ENCODE peak calls at places on chromosomes 4 and X, in five cellular contexts. One of them, this sample, is unnamed.

GRCh38 chrX:46953137-46953527 is 40.9 kb downstream of the JADE3 start:
- DNase-seq in neuronal stem cell: no peak
- DNase-seq in H1: no peak
- DNase-seq in mesenchymal stem cell: no peak
- DNase-seq in H9: no peak
- DNase-seq in this sample: no peak

GRCh38 chr4:184409911-184410692 is 64.2 kb downstream of the IRF2 start:
- DNase-seq in neuronal stem cell: no peak
- DNase-seq in H1: no peak
- DNase-seq in mesenchymal stem cell: no peak
- DNase-seq in H9: no peak
- DNase-seq in this sample: no peak

GRCh38 chrX:3393168-3393567 is 46.7 kb upstream of the MXRA5 start:
- DNase-seq in neuronal stem cell: no peak
- DNase-seq in H1: no peak
- DNase-seq in mesenchymal stem cell: no peak
- DNase-seq in H9: no peak
- DNase-seq in this sample: no peak

GRCh38 chrX:68999351-68999750 is 165.9 kb downstream of the PJA1 start:
- DNase-seq in neuronal stem cell: no peak
- DNase-seq in H1: no peak
- DNase-seq in mesenchymal stem cell: no peak
- DNase-seq in H9: no peak
- DNase-seq in this sample: peak

GRCh38 chr4:76926841-76927240 is 22.7 kb upstream of the SEPTIN11 start:
- DNase-seq in neuronal stem cell: no peak
- DNase-seq in H1: no peak
- DNase-seq in mesenchymal stem cell: no peak
- DNase-seq in H9: no peak
- DNase-seq in this sample: peak

GRCh38 chr4:89482248-89482647 is 174.6 kb upstream of the GPRIN3 start:
- DNase-seq in neuronal stem cell: peak
- DNase-seq in H1: no peak
- DNase-seq in mesenchymal stem cell: peak
- DNase-seq in H9: peak
- DNase-seq in this sample: peak

GRCh38 chrX:29662101-29662500 is 553.3 kb upstream of the MAGEB2 start:
- DNase-seq in neuronal stem cell: no peak
- DNase-seq in H1: no peak
- DNase-seq in mesenchymal stem cell: peak
- DNase-seq in H9: no peak
- DNase-seq in this sample: no peak

GRCh38 chr4:119735136-119735770 is 106.6 kb upstream of the PDE5A start:
- DNase-seq in neuronal stem cell: no peak
- DNase-seq in H1: no peak
- DNase-seq in mesenchymal stem cell: peak
- DNase-seq in H9: no peak
- DNase-seq in this sample: no peak

GRCh38 chrX:10085223-10085622 is 71.6 kb upstream of the CLCN4 start:
- DNase-seq in neuronal stem cell: no peak
- DNase-seq in H1: no peak
- DNase-seq in mesenchymal stem cell: no peak
- DNase-seq in H9: no peak
- DNase-seq in this sample: no peak

GRCh38 chr4:94528792-94529451 is 77.2 kb downstream of the PDLIM5 start:
- DNase-seq in neuronal stem cell: no peak
- DNase-seq in H1: no peak
- DNase-seq in mesenchymal stem cell: no peak
- DNase-seq in H9: no peak
- DNase-seq in this sample: no peak

GRCh38 chrX:39613997-39614679 is 483.6 kb downstream of the BCOR start:
- DNase-seq in neuronal stem cell: no peak
- DNase-seq in H1: peak
- DNase-seq in mesenchymal stem cell: no peak
- DNase-seq in H9: peak
- DNase-seq in this sample: no peak

GRCh38 chr4:186728631-186729271 is 5.1 kb upstream of the FAT1 start:
- DNase-seq in neuronal stem cell: no peak
- DNase-seq in H1: no peak
- DNase-seq in mesenchymal stem cell: peak
- DNase-seq in H9: no peak
- DNase-seq in this sample: no peak

GRCh38 chr4:114921790-114922581 is 191.4 kb downstream of the NDST4 start:
- DNase-seq in neuronal stem cell: no peak
- DNase-seq in H1: peak
- DNase-seq in mesenchymal stem cell: no peak
- DNase-seq in H9: peak
- DNase-seq in this sample: no peak
- H3K23ac ChIP-seq in neuronal stem cell: no peak
- H3K23ac ChIP-seq in H1: no peak
- H3K23ac ChIP-seq in mesenchymal stem cell: no peak
- H3K23ac ChIP-seq in H9: no peak
- H3K23ac ChIP-seq in this sample: no peak

GRCh38 chrX:50066318-50066937 is 134.4 kb downstream of the AKAP4 start:
- DNase-seq in neuronal stem cell: no peak
- DNase-seq in H1: no peak
- DNase-seq in mesenchymal stem cell: no peak
- DNase-seq in H9: no peak
- DNase-seq in this sample: no peak

GRCh38 chrX:50071507-50071906 is 129.3 kb downstream of the AKAP4 start:
- DNase-seq in neuronal stem cell: no peak
- DNase-seq in H1: no peak
- DNase-seq in mesenchymal stem cell: no peak
- DNase-seq in H9: no peak
- DNase-seq in this sample: no peak

GRCh38 chrX:50068293-50068568 is 132.6 kb downstream of the AKAP4 start:
- DNase-seq in neuronal stem cell: no peak
- DNase-seq in H1: no peak
- DNase-seq in mesenchymal stem cell: no peak
- DNase-seq in H9: no peak
- DNase-seq in this sample: no peak

GRCh38 chrX:50067435-50068292 is 133.1 kb downstream of the AKAP4 start:
- DNase-seq in neuronal stem cell: peak
- DNase-seq in H1: peak
- DNase-seq in mesenchymal stem cell: peak
- DNase-seq in H9: peak
- DNase-seq in this sample: peak

DNA sequence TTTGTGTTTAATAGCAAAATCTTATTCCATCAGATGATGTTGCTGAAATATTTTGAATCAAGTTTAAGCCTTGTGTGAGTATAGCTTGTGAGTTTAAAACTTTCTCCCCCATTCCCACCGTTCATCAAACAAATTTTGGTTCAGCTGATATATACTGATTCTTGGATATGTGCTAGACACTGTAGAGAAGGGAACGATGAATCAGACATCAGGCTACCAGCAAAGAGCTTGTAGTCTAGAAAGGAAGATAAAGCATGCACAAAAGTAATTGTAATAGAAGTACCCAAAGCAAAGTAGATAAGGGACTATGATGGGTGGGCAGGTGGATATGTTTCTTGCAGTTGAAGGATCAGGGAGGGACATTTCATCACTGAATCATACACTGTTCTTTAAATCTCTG is 131.9 kb downstream of the AKAP4 start:
- DNase-seq in neuronal stem cell: no peak
- DNase-seq in H1: no peak
- DNase-seq in mesenchymal stem cell: no peak
- DNase-seq in H9: no peak
- DNase-seq in this sample: no peak
- H3K4me2 ChIP-seq in neuronal stem cell: no peak
- H3K4me2 ChIP-seq in H1: no peak
- H3K4me2 ChIP-seq in mesenchymal stem cell: no peak
- H3K4me2 ChIP-seq in H9: no peak
- H3K4me2 ChIP-seq in this sample: no peak

GRCh38 chr4:112648263-112649054 is 11.5 kb downstream of the LARP7 start:
- DNase-seq in neuronal stem cell: no peak
- DNase-seq in H1: no peak
- DNase-seq in mesenchymal stem cell: no peak
- DNase-seq in H9: peak
- DNase-seq in this sample: no peak

GRCh38 chr4:112650332-112650731 is 13.4 kb downstream of the LARP7 start:
- DNase-seq in neuronal stem cell: no peak
- DNase-seq in H1: no peak
- DNase-seq in mesenchymal stem cell: no peak
- DNase-seq in H9: no peak
- DNase-seq in this sample: no peak

GRCh38 chr4:112646632-112647537 is 9.9 kb downstream of the LARP7 start:
- DNase-seq in neuronal stem cell: no peak
- DNase-seq in H1: no peak
- DNase-seq in mesenchymal stem cell: no peak
- DNase-seq in H9: no peak
- DNase-seq in this sample: no peak

GRCh38 chr4:112647785-112648184 is 10.8 kb downstream of the LARP7 start:
- DNase-seq in neuronal stem cell: no peak
- DNase-seq in H1: no peak
- DNase-seq in mesenchymal stem cell: no peak
- DNase-seq in H9: no peak
- DNase-seq in this sample: no peak

DNA sequence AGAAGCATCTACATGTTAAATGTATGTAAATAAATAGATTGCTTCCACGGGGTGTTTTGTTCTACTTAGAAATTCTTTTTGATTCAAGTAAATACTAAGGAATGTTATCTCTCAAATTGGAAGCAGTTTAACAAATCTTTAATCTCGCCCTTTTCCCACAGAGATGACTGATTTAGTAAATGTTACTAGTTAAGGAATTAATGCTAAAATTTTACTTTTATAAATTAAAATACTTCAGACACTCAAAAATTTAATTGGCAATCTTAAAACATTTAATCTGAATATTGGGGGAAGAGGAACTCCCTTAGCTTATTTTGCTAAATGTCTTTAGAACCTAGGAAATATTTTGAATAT is 12.1 kb downstream of the LARP7 start:
- DNase-seq in neuronal stem cell: no peak
- DNase-seq in H1: no peak
- DNase-seq in mesenchymal stem cell: no peak
- DNase-seq in H9: no peak
- DNase-seq in this sample: no peak
- H2BK12ac ChIP-seq in neuronal stem cell: no peak
- H2BK12ac ChIP-seq in H1: no peak
- H2BK12ac ChIP-seq in mesenchymal stem cell: no peak
- H2BK12ac ChIP-seq in H9: no peak
- H2BK12ac ChIP-seq in this sample: no peak

GRCh38 chr4:7777871-7778523 is 161.7 kb downstream of the AFAP1 start:
- DNase-seq in neuronal stem cell: no peak
- DNase-seq in H1: no peak
- DNase-seq in mesenchymal stem cell: no peak
- DNase-seq in H9: no peak
- DNase-seq in this sample: no peak

GRCh38 chr4:7779194-7779768 is 160.4 kb downstream of the AFAP1 start:
- DNase-seq in neuronal stem cell: no peak
- DNase-seq in H1: no peak
- DNase-seq in mesenchymal stem cell: no peak
- DNase-seq in H9: no peak
- DNase-seq in this sample: no peak

GRCh38 chr4:7780751-7781348 is 158.8 kb downstream of the AFAP1 start:
- DNase-seq in neuronal stem cell: no peak
- DNase-seq in H1: no peak
- DNase-seq in mesenchymal stem cell: peak
- DNase-seq in H9: no peak
- DNase-seq in this sample: no peak

GRCh38 chr4:7777017-7777710 is 162.5 kb downstream of the AFAP1 start:
- DNase-seq in neuronal stem cell: no peak
- DNase-seq in H1: no peak
- DNase-seq in mesenchymal stem cell: no peak
- DNase-seq in H9: no peak
- DNase-seq in this sample: no peak

GRCh38 chr4:7778524-7779193 is 161.0 kb downstream of the AFAP1 start:
- DNase-seq in neuronal stem cell: no peak
- DNase-seq in H1: no peak
- DNase-seq in mesenchymal stem cell: peak
- DNase-seq in H9: no peak
- DNase-seq in this sample: no peak
- H3K23ac ChIP-seq in neuronal stem cell: no peak
- H3K23ac ChIP-seq in H1: no peak
- H3K23ac ChIP-seq in mesenchymal stem cell: no peak
- H3K23ac ChIP-seq in H9: no peak
- H3K23ac ChIP-seq in this sample: no peak

DNA sequence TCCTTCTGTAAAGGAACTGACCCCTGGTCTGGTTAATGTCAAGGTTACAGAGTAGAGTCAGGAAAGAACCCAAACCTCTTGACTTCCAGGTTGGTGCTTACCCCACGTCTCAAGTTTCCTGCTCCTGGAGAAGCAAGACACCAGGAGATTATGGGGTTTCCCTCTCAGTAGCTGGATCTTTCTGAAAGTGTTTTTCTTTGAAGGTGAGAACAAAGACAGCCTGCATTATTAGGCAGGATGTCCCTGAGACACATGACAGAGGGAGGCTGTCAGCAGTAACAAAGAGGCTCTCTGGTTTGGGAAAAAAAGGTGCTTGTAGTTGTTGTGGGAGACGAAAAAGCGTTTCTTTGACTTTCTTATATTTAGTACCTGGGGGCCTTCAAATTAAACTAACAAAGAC is 44.7 kb upstream of the IGFBP7 start:
- DNase-seq in neuronal stem cell: no peak
- DNase-seq in H1: no peak
- DNase-seq in mesenchymal stem cell: no peak
- DNase-seq in H9: peak
- DNase-seq in this sample: no peak
- H3K4me2 ChIP-seq in neuronal stem cell: no peak
- H3K4me2 ChIP-seq in H1: no peak
- H3K4me2 ChIP-seq in mesenchymal stem cell: no peak
- H3K4me2 ChIP-seq in H9: no peak
- H3K4me2 ChIP-seq in this sample: no peak

GRCh38 chr4:161197912-161198311 is 965.9 kb downstream of the FSTL5 start:
- DNase-seq in neuronal stem cell: no peak
- DNase-seq in H1: no peak
- DNase-seq in mesenchymal stem cell: no peak
- DNase-seq in H9: no peak
- DNase-seq in this sample: no peak
- H2BK12ac ChIP-seq in neuronal stem cell: no peak
- H2BK12ac ChIP-seq in H1: no peak
- H2BK12ac ChIP-seq in mesenchymal stem cell: no peak
- H2BK12ac ChIP-seq in H9: no peak
- H2BK12ac ChIP-seq in this sample: no peak

DNA sequence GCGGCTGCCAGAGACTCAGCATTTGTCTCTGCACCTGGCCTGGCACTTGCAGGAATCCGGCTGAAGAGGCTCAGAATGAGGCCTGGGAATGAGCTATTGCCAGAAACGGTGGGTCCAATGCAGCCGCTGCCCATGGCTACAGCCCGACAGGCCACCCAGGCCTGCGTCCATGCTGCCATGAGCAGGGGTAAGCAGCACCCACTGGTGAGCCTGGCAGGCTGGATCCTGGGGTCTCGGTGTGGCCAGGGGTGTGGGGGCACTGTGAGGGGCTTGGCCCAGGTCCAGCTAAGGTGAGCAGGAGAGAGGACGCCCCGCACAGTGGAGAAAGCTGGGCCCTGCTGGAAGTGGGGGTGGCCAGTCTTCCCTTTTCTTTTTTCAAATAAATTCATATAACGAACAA is 60.3 kb upstream of the MXD4 start:
- DNase-seq in neuronal stem cell: no peak
- DNase-seq in H1: no peak
- DNase-seq in mesenchymal stem cell: no peak
- DNase-seq in H9: no peak
- DNase-seq in this sample: no peak
- H3K23ac ChIP-seq in neuronal stem cell: peak
- H3K23ac ChIP-seq in H1: no peak
- H3K23ac ChIP-seq in mesenchymal stem cell: no peak
- H3K23ac ChIP-seq in H9: no peak
- H3K23ac ChIP-seq in this sample: no peak

GRCh38 chrX:123432362-123433150 is 248.5 kb downstream of the GRIA3 start:
- DNase-seq in neuronal stem cell: no peak
- DNase-seq in H1: no peak
- DNase-seq in mesenchymal stem cell: no peak
- DNase-seq in H9: no peak
- DNase-seq in this sample: no peak
- H3K4me2 ChIP-seq in neuronal stem cell: no peak
- H3K4me2 ChIP-seq in H1: no peak
- H3K4me2 ChIP-seq in mesenchymal stem cell: no peak
- H3K4me2 ChIP-seq in H9: no peak
- H3K4me2 ChIP-seq in this sample: no peak